ENCODE peak calls at places on chromosome 22, in eight cellular contexts. One of them, this sample, is unnamed.

GRCh38 chr22:25942989-25943411 is 201.0 kb downstream of the MYO18B start:
- DNase-seq in lower lobe of right lung: no peak
- DNase-seq in AG04450: no peak
- DNase-seq in colonic mucosa: peak; percentile 19
- DNase-seq in mammary epithelial cell: no peak
- DNase-seq in Panc1: no peak
- DNase-seq in mesendoderm: peak; percentile 56
- DNase-seq in substantia nigra: peak; percentile 57
- DNase-seq in this sample: peak; percentile 12

GRCh38 chr22:47848384-47848920 is 1086.0 kb downstream of the TBC1D22A start:
- DNase-seq in mesendoderm: no peak
- DNase-seq in colonic mucosa: no peak
- DNase-seq in Panc1: no peak
- DNase-seq in substantia nigra: no peak
- DNase-seq in AG04450: no peak
- DNase-seq in lower lobe of right lung: no peak
- DNase-seq in mammary epithelial cell: no peak
- DNase-seq in this sample: no peak

GRCh38 chr22:18044548-18045271 is 20.3 kb upstream of the MICAL3 start:
- DNase-seq in Panc1: no peak
- DNase-seq in mesendoderm: no peak
- DNase-seq in AG04450: no peak
- DNase-seq in substantia nigra: peak; percentile 90
- DNase-seq in lower lobe of right lung: no peak
- DNase-seq in colonic mucosa: peak; percentile 50
- DNase-seq in mammary epithelial cell: no peak
- DNase-seq in this sample: peak; percentile 88

GRCh38 chr22:49995059-49995412 is 17.5 kb downstream of the IL17REL start:
- DNase-seq in colonic mucosa: no peak
- DNase-seq in mesendoderm: no peak
- DNase-seq in AG04450: no peak
- DNase-seq in Panc1: no peak
- DNase-seq in lower lobe of right lung: no peak
- DNase-seq in mammary epithelial cell: no peak
- DNase-seq in substantia nigra: no peak
- DNase-seq in this sample: no peak

GRCh38 chr22:39745789-39746188 is 147.8 kb downstream of the ENTHD1 start:
- DNase-seq in mesendoderm: no peak
- DNase-seq in AG04450: no peak
- DNase-seq in colonic mucosa: no peak
- DNase-seq in substantia nigra: no peak
- DNase-seq in Panc1: no peak
- DNase-seq in lower lobe of right lung: no peak
- DNase-seq in mammary epithelial cell: no peak
- DNase-seq in this sample: no peak

GRCh38 chr22:21446128-21446826 is 20.9 kb upstream of the TMEM191C start:
- DNase-seq in mammary epithelial cell: no peak
- DNase-seq in mesendoderm: no peak
- DNase-seq in lower lobe of right lung: peak; percentile 46
- DNase-seq in AG04450: no peak
- DNase-seq in colonic mucosa: no peak
- DNase-seq in Panc1: no peak
- DNase-seq in substantia nigra: no peak
- DNase-seq in this sample: no peak

GRCh38 chr22:25749420-25750169 is 7.6 kb downstream of the MYO18B start:
- DNase-seq in mammary epithelial cell: no peak
- DNase-seq in lower lobe of right lung: no peak
- DNase-seq in colonic mucosa: no peak
- DNase-seq in AG04450: no peak
- DNase-seq in Panc1: no peak
- DNase-seq in mesendoderm: no peak
- DNase-seq in substantia nigra: no peak
- DNase-seq in this sample: no peak

GRCh38 chr22:46537946-46538815 is 761 bp upstream of the CELSR1 start:
- DNase-seq in mammary epithelial cell: peak; percentile 66
- DNase-seq in colonic mucosa: no peak
- DNase-seq in mesendoderm: peak; percentile 48
- DNase-seq in AG04450: no peak
- DNase-seq in lower lobe of right lung: no peak
- DNase-seq in substantia nigra: no peak
- DNase-seq in Panc1: no peak
- DNase-seq in this sample: no peak

GRCh38 chr22:31585161-31585859 is 76.7 kb downstream of the PISD start:
- DNase-seq in substantia nigra: no peak
- DNase-seq in colonic mucosa: no peak
- DNase-seq in mammary epithelial cell: no peak
- DNase-seq in AG04450: no peak
- DNase-seq in lower lobe of right lung: no peak
- DNase-seq in Panc1: no peak
- DNase-seq in mesendoderm: peak; percentile 49
- DNase-seq in this sample: no peak

GRCh38 chr22:22666307-22667091 is 22.1 kb downstream of the GGTLC2 start:
- DNase-seq in lower lobe of right lung: peak; percentile 52
- DNase-seq in mammary epithelial cell: no peak
- DNase-seq in AG04450: no peak
- DNase-seq in Panc1: peak; percentile 2
- DNase-seq in colonic mucosa: peak; percentile 27
- DNase-seq in substantia nigra: no peak
- DNase-seq in mesendoderm: peak; percentile 40
- DNase-seq in this sample: no peak

GRCh38 chr22:39349967-39350802 is at the start of gene SYNGR1:
- DNase-seq in AG04450: no peak
- DNase-seq in lower lobe of right lung: peak; percentile 51
- DNase-seq in substantia nigra: no peak
- DNase-seq in mesendoderm: no peak
- DNase-seq in colonic mucosa: no peak
- DNase-seq in Panc1: no peak
- DNase-seq in mammary epithelial cell: no peak
- DNase-seq in this sample: no peak

GRCh38 chr22:49014227-49015201 is 813.2 kb downstream of the BRD1 start:
- DNase-seq in AG04450: no peak
- DNase-seq in mammary epithelial cell: no peak
- DNase-seq in colonic mucosa: peak; percentile 11
- DNase-seq in lower lobe of right lung: peak; percentile 38
- DNase-seq in substantia nigra: no peak
- DNase-seq in mesendoderm: no peak
- DNase-seq in Panc1: no peak
- DNase-seq in this sample: no peak

GRCh38 chr22:19233189-19233661 is 54.7 kb upstream of the SLC25A1 start:
- DNase-seq in substantia nigra: no peak
- DNase-seq in colonic mucosa: no peak
- DNase-seq in lower lobe of right lung: no peak
- DNase-seq in AG04450: no peak
- DNase-seq in mammary epithelial cell: no peak
- DNase-seq in mesendoderm: no peak
- DNase-seq in Panc1: no peak
- DNase-seq in this sample: no peak

GRCh38 chr22:48661984-48662383 is 1165.7 kb downstream of the BRD1 start:
- DNase-seq in mesendoderm: no peak
- DNase-seq in lower lobe of right lung: no peak
- DNase-seq in mammary epithelial cell: no peak
- DNase-seq in Panc1: no peak
- DNase-seq in AG04450: no peak
- DNase-seq in substantia nigra: no peak
- DNase-seq in colonic mucosa: no peak
- DNase-seq in this sample: no peak

GRCh38 chr22:20430641-20431519 is 6.7 kb downstream of the SCARF2 start:
- DNase-seq in lower lobe of right lung: peak; percentile 70
- DNase-seq in colonic mucosa: peak; percentile 40
- DNase-seq in mammary epithelial cell: peak; percentile 48
- DNase-seq in Panc1: no peak
- DNase-seq in AG04450: no peak
- DNase-seq in substantia nigra: no peak
- DNase-seq in mesendoderm: peak; percentile 85
- DNase-seq in this sample: no peak

GRCh38 chr22:28034760-28035401 is 115.8 kb upstream of the PITPNB start:
- DNase-seq in colonic mucosa: peak; percentile 39
- DNase-seq in AG04450: no peak
- DNase-seq in substantia nigra: no peak
- DNase-seq in lower lobe of right lung: no peak
- DNase-seq in mesendoderm: no peak
- DNase-seq in mammary epithelial cell: no peak
- DNase-seq in Panc1: no peak
- DNase-seq in this sample: no peak

GRCh38 chr22:46031965-46032851 is 55.2 kb upstream of the WNT7B start:
- DNase-seq in Panc1: no peak
- DNase-seq in mesendoderm: no peak
- DNase-seq in colonic mucosa: no peak
- DNase-seq in lower lobe of right lung: peak; percentile 36
- DNase-seq in substantia nigra: no peak
- DNase-seq in mammary epithelial cell: no peak
- DNase-seq in AG04450: no peak
- DNase-seq in this sample: no peak

GRCh38 chr22:31262369-31263133 is 29.7 kb downstream of the PIK3IP1 start:
- DNase-seq in AG04450: no peak
- DNase-seq in substantia nigra: no peak
- DNase-seq in Panc1: no peak
- DNase-seq in mammary epithelial cell: no peak
- DNase-seq in colonic mucosa: no peak
- DNase-seq in mesendoderm: no peak
- DNase-seq in lower lobe of right lung: no peak
- DNase-seq in this sample: no peak

DNA sequence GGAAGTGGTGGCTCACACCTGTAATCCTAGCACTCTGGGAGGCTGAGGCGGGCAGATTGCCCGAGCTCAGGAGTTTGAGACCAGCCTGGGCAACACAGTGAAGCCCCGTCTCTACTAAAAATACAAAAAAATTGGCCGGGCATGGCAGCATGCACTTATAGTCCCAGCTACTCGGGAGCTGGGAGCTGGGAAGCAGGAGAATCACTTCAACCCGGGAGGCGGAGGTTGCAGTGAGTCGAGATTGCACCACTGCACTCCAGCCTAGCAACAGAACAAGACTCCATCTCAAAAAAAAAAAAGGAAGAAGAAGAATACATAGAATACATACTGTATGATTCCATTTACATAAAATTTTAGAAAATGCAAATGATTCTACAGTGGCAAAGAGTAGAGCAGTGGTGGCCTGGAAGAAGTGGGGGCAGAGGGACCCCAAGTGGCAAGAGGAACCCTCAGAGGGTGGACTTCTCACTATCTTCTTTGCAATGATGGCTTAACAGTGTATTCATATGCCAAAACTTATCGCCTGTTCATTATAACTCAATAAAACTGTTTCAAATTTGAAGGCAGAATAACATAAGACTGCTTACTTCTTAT is 22.0 kb downstream of the PACSIN2 start:
- DNase-seq in substantia nigra: no peak
- DNase-seq in AG04450: no peak
- DNase-seq in Panc1: no peak
- DNase-seq in mammary epithelial cell: no peak
- DNase-seq in colonic mucosa: no peak
- DNase-seq in mesendoderm: no peak
- DNase-seq in lower lobe of right lung: no peak
- DNase-seq in this sample: no peak
- H3K27ac ChIP-seq in substantia nigra: no peak overlapping the region
- H3K27ac ChIP-seq in AG04450: no peak overlapping the region
- H3K27ac ChIP-seq in Panc1: no peak overlapping the region
- H3K27ac ChIP-seq in mammary epithelial cell: no peak overlapping the region
- H3K27ac ChIP-seq in colonic mucosa: peak overlapping the region; percentile 90
- H3K27ac ChIP-seq in mesendoderm: no peak overlapping the region
- H3K27ac ChIP-seq in lower lobe of right lung: peak overlapping the region; percentile 87
- H3K27ac ChIP-seq in this sample: no peak overlapping the region

DNA sequence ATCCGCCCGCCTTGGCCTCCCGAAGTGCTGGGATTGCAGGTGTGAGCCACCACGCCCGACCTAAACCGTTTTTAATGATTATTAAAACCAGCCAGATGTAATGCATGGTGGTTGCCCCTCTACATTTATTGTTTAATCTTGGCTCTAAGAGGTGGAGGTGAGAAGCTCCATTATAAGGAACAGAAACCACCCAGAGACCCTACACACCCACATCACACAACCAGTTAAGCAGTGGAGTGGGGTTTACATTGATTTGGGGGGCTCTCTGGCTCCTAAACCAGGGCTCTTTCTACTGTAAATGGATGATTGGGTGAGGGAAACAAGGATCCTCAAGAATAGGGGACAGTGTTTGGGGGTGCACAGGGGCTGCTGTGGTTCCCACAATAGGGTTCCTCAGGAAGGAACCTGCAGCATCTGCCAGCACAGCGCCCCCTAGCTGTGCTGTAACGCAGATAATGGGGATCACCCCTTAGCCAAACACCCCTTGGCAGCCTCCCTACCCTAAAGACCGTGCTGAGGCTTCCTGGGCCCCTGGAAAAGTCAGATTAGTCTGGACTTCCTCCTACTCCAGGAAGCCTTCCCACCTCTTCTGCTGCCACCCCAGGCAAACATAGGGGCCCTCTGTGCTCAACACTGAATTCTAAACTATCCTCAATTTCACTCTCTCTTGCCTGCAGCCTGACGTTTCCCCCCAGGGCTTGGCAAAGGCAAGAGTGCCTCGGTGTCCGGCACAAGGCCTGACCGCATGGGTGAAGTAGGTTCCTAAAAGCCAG is 2.4 kb downstream of the MPST start:
- DNase-seq in substantia nigra: peak; percentile 34
- DNase-seq in mammary epithelial cell: no peak
- DNase-seq in Panc1: peak; percentile 17
- DNase-seq in lower lobe of right lung: peak; percentile 76
- DNase-seq in AG04450: no peak
- DNase-seq in mesendoderm: no peak
- DNase-seq in colonic mucosa: no peak
- DNase-seq in this sample: peak; percentile 38
- H3K27ac ChIP-seq in substantia nigra: peak overlapping the region; percentile 67
- H3K27ac ChIP-seq in mammary epithelial cell: no peak overlapping the region
- H3K27ac ChIP-seq in Panc1: no peak overlapping the region
- H3K27ac ChIP-seq in lower lobe of right lung: no peak overlapping the region
- H3K27ac ChIP-seq in AG04450: no peak overlapping the region
- H3K27ac ChIP-seq in mesendoderm: no peak overlapping the region
- H3K27ac ChIP-seq in colonic mucosa: peak overlapping the region; percentile 99
- H3K27ac ChIP-seq in this sample: no peak overlapping the region

DNA sequence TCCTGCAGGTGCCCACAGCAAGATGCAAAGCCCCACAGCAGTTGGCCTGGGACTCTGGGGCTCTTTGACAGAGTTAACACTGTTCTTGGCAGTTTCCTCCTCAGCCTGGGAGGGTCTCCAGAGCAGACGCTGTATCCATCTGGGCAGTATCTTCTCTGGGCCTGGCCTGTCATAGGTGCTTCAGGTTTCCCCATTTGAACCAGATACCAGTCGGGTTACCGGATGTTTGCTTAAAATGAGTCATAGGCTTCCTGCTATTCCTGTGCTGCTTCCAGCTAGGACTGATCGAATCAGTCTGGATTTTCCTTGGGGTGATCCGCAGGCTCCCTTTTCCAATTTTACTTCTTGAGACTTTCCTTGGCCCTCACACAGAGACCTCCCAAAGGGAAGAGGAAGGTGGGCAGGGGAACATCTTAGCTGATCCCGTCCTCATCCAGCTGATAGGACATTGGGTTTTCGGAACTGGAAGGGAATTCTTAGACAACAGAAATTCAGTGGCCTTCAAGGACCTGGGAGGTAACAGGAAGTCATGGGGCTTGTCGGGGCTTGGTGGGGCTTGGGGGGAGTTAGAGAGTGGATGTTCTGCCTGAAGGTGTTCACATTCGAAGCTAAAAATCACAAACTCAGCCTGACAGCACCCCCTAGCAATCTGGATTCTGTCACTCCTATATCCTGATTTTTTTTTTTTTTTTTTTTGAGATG is 2.4 kb upstream of the RANGAP1 start:
- DNase-seq in mesendoderm: peak; percentile 96
- DNase-seq in lower lobe of right lung: no peak
- DNase-seq in colonic mucosa: peak; percentile 76
- DNase-seq in AG04450: peak; percentile 59
- DNase-seq in substantia nigra: no peak
- DNase-seq in mammary epithelial cell: peak; percentile 93
- DNase-seq in Panc1: peak; percentile 83
- DNase-seq in this sample: no peak
- H3K27ac ChIP-seq in mesendoderm: peak overlapping the region; percentile 82
- H3K27ac ChIP-seq in lower lobe of right lung: peak overlapping the region; percentile 85
- H3K27ac ChIP-seq in colonic mucosa: peak overlapping the region; percentile 88
- H3K27ac ChIP-seq in AG04450: peak overlapping the region; percentile 93
- H3K27ac ChIP-seq in substantia nigra: no peak overlapping the region
- H3K27ac ChIP-seq in mammary epithelial cell: peak overlapping the region; percentile 83
- H3K27ac ChIP-seq in Panc1: peak overlapping the region; percentile 95
- H3K27ac ChIP-seq in this sample: peak overlapping the region; percentile 78

GRCh38 chr22:24148586-24148985 is 32.7 kb upstream of the SUSD2 start:
- DNase-seq in mesendoderm: no peak
- DNase-seq in substantia nigra: no peak
- DNase-seq in Panc1: no peak
- DNase-seq in colonic mucosa: no peak
- DNase-seq in lower lobe of right lung: no peak
- DNase-seq in AG04450: no peak
- DNase-seq in mammary epithelial cell: no peak
- DNase-seq in this sample: no peak
- H3K27ac ChIP-seq in mesendoderm: no peak overlapping the region
- H3K27ac ChIP-seq in substantia nigra: no peak overlapping the region
- H3K27ac ChIP-seq in Panc1: no peak overlapping the region
- H3K27ac ChIP-seq in colonic mucosa: peak overlapping the region; percentile 44
- H3K27ac ChIP-seq in lower lobe of right lung: peak overlapping the region; percentile 76
- H3K27ac ChIP-seq in AG04450: no peak overlapping the region
- H3K27ac ChIP-seq in mammary epithelial cell: no peak overlapping the region
- H3K27ac ChIP-seq in this sample: no peak overlapping the region

This sample was measured in caudate nucleus.